ENCODE peak calls at places on chromosomes 3 and 15, in four cellular contexts. One of them, this sample, is unnamed.

GRCh38 chr15:76431936-76432335 is 95.4 kb downstream of the ISL2 start:
- DNase-seq in sigmoid colon: no peak
- DNase-seq in GM12891: no peak
- DNase-seq in H1: peak
- DNase-seq in this sample: no peak

GRCh38 chr3:39485547-39485946 is 18.1 kb downstream of the MOBP start:
- DNase-seq in sigmoid colon: no peak
- DNase-seq in GM12891: no peak
- DNase-seq in H1: no peak
- DNase-seq in this sample: no peak

GRCh38 chr15:87268675-87269074 is 987.9 kb downstream of the NTRK3 start:
- DNase-seq in sigmoid colon: no peak
- DNase-seq in GM12891: no peak
- DNase-seq in H1: no peak
- DNase-seq in this sample: no peak

GRCh38 chr3:76063019-76063418 is 277.7 kb upstream of the ZNF717 start:
- DNase-seq in sigmoid colon: no peak
- DNase-seq in GM12891: no peak
- DNase-seq in H1: no peak
- DNase-seq in this sample: no peak

GRCh38 chr15:68278345-68279217 is 1.0 kb downstream of the FEM1B start:
- DNase-seq in sigmoid colon: no peak
- DNase-seq in GM12891: no peak
- DNase-seq in H1: no peak
- DNase-seq in this sample: no peak

GRCh38 chr3:48194446-48195071 is 6.3 kb upstream of the CDC25A start:
- DNase-seq in sigmoid colon: no peak
- DNase-seq in GM12891: no peak
- DNase-seq in H1: peak
- DNase-seq in this sample: no peak

GRCh38 chr15:44763187-44763586 is 26.9 kb downstream of the TRIM69 start:
- DNase-seq in sigmoid colon: no peak
- DNase-seq in GM12891: no peak
- DNase-seq in H1: no peak
- DNase-seq in this sample: no peak

GRCh38 chr15:100114526-100114925 is 227.2 kb downstream of the ADAMTS17 start:
- DNase-seq in sigmoid colon: no peak
- DNase-seq in GM12891: no peak
- DNase-seq in H1: no peak
- DNase-seq in this sample: no peak

GRCh38 chr3:8610961-8611360 is 33.6 kb downstream of the SSUH2 start:
- DNase-seq in sigmoid colon: no peak
- DNase-seq in GM12891: no peak
- DNase-seq in H1: no peak
- DNase-seq in this sample: peak

GRCh38 chr15:31482122-31482922 is 155.7 kb downstream of the KLF13 start:
- DNase-seq in sigmoid colon: peak
- DNase-seq in GM12891: no peak
- DNase-seq in H1: no peak
- DNase-seq in this sample: peak

GRCh38 chr15:51879555-51879954 is 50.1 kb downstream of the TMOD3 start:
- DNase-seq in sigmoid colon: no peak
- DNase-seq in GM12891: no peak
- DNase-seq in H1: no peak
- DNase-seq in this sample: no peak

GRCh38 chr3:187920871-187921270 is 175.6 kb upstream of the BCL6 start:
- DNase-seq in sigmoid colon: peak
- DNase-seq in GM12891: no peak
- DNase-seq in H1: no peak
- DNase-seq in this sample: no peak

GRCh38 chr15:70257573-70258220 is 160.0 kb upstream of the TLE3 start:
- DNase-seq in sigmoid colon: no peak
- DNase-seq in GM12891: no peak
- DNase-seq in H1: no peak
- DNase-seq in this sample: no peak

GRCh38 chr3:45704544-45704943 is 15.3 kb downstream of the SACM1L start:
- DNase-seq in sigmoid colon: no peak
- DNase-seq in GM12891: no peak
- DNase-seq in H1: no peak
- DNase-seq in this sample: no peak

GRCh38 chr3:172077197-172077734 is 37.9 kb downstream of the FNDC3B start:
- DNase-seq in sigmoid colon: no peak
- DNase-seq in GM12891: no peak
- DNase-seq in H1: no peak
- DNase-seq in this sample: no peak

GRCh38 chr3:194548346-194549321 is 61.8 kb upstream of the ATP13A3 start:
- DNase-seq in sigmoid colon: no peak
- DNase-seq in GM12891: no peak
- DNase-seq in H1: no peak
- DNase-seq in this sample: no peak

GRCh38 chr15:73052679-73053397 is 575 bp downstream of the NEO1 start:
- DNase-seq in sigmoid colon: peak
- DNase-seq in GM12891: no peak
- DNase-seq in H1: no peak
- DNase-seq in this sample: peak

GRCh38 chr3:190131329-190131728 is 10.6 kb upstream of the P3H2 start:
- DNase-seq in sigmoid colon: no peak
- DNase-seq in GM12891: no peak
- DNase-seq in H1: no peak
- DNase-seq in this sample: no peak

DNA sequence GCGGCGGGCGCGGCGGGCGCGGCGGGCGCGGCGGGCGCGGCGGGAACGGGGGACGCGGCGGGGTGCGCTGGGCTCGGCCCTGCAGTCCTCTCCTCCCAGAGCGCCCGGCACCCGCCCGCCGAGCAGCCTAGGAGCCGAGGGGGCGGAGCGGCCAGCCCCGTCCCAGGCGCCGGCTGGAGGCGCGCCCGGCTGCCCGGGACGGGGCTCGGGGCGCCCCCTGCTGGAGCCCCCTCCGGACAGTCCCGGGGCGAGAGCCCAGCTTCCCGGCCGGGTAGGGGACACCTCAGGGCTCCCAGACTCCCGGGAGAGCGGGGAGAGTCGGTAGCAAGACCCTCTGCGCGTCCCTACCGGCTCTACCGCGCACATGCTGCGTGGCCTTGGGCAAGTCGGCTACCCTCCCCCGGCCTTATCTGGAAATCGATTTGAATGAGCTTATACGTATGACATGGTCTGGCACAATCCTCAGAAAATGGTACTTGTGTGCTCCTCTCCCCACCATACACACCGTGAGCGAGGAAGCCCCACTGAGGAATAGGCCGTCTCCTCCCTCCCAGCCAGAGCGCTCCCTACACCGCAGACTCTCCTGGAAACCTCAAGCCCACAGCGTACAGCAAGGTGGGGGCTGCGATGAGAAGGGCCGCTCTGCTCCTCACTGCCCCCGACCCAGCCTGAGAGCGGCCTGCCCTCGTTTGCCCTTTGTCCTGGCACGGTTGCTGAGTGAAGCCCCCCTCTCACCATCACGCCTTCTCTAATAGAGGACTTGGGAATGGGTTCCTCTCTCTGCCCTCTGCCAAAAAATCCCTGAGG is at the start of gene DAPK2:
- DNase-seq in sigmoid colon: peak
- DNase-seq in GM12891: peak
- DNase-seq in H1: no peak
- DNase-seq in this sample: peak
- TF ChIP-seq POLR2A in sigmoid colon: no peak
- TF ChIP-seq POLR2A in GM12891: no peak
- TF ChIP-seq POLR2A in H1: no peak
- TF ChIP-seq POLR2A in this sample: no peak

DNA sequence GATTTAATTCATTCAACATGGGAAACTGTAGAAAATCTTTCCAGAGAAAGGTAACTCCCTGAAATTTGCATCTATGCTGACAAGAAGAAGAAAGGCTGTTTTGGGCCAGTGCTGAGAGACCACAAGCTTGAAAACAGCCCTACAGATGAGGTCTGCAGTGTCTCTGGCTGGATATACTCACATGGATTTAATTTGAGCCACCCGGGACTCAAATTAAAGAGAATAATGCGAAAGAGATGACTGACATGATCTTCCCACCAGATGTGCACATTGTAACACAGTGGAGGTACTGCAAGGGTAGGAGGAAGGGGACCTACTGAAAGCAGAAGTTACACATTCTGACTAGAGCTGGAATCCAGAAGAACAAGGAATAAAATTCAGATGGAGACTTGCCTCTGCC is 728.3 kb upstream of the SGO1 start:
- DNase-seq in sigmoid colon: no peak
- DNase-seq in GM12891: no peak
- DNase-seq in H1: no peak
- DNase-seq in this sample: no peak
- TF ChIP-seq POLR2AphosphoS5 in sigmoid colon: no peak
- TF ChIP-seq POLR2AphosphoS5 in GM12891: no peak
- TF ChIP-seq POLR2AphosphoS5 in H1: no peak
- TF ChIP-seq POLR2AphosphoS5 in this sample: no peak

GRCh38 chr3:50268703-50269451 is at the start of gene SEMA3B:
- DNase-seq in sigmoid colon: peak
- DNase-seq in GM12891: no peak
- DNase-seq in H1: no peak
- DNase-seq in this sample: peak
- TF ChIP-seq POLR2A in sigmoid colon: peak
- TF ChIP-seq POLR2A in GM12891: no peak
- TF ChIP-seq POLR2A in H1: no peak
- TF ChIP-seq POLR2A in this sample: no peak

GRCh38 chr15:74598126-74598842 is 17.4 kb upstream of the CLK3 start:
- DNase-seq in sigmoid colon: peak
- DNase-seq in GM12891: peak
- DNase-seq in H1: peak
- DNase-seq in this sample: peak
- TF ChIP-seq POLR2AphosphoS5 in sigmoid colon: peak
- TF ChIP-seq POLR2AphosphoS5 in GM12891: peak
- TF ChIP-seq POLR2AphosphoS5 in H1: peak
- TF ChIP-seq POLR2AphosphoS5 in this sample: peak

GRCh38 chr3:155683321-155683720 is 61.5 kb downstream of the PLCH1 start:
- DNase-seq in sigmoid colon: no peak
- DNase-seq in GM12891: no peak
- DNase-seq in H1: no peak
- DNase-seq in this sample: no peak
- TF ChIP-seq POLR2A in sigmoid colon: no peak
- TF ChIP-seq POLR2A in GM12891: no peak
- TF ChIP-seq POLR2A in H1: no peak
- TF ChIP-seq POLR2A in this sample: no peak

GRCh38 chr3:20066079-20066478 is 25.8 kb downstream of the KAT2B start:
- DNase-seq in sigmoid colon: no peak
- DNase-seq in GM12891: no peak
- DNase-seq in H1: no peak
- DNase-seq in this sample: no peak

GRCh38 chr3:20064387-20064786 is 24.1 kb downstream of the KAT2B start:
- DNase-seq in sigmoid colon: no peak
- DNase-seq in GM12891: no peak
- DNase-seq in H1: no peak
- DNase-seq in this sample: no peak

GRCh38 chr3:20066848-20067617 is 26.8 kb downstream of the KAT2B start:
- DNase-seq in sigmoid colon: peak
- DNase-seq in GM12891: no peak
- DNase-seq in H1: no peak
- DNase-seq in this sample: no peak

GRCh38 chr3:20062996-20063395 is 22.8 kb downstream of the KAT2B start:
- DNase-seq in sigmoid colon: no peak
- DNase-seq in GM12891: no peak
- DNase-seq in H1: no peak
- DNase-seq in this sample: no peak

GRCh38 chr3:20064796-20065564 is 24.7 kb downstream of the KAT2B start:
- DNase-seq in sigmoid colon: no peak
- DNase-seq in GM12891: no peak
- DNase-seq in H1: no peak
- DNase-seq in this sample: no peak
- TF ChIP-seq POLR2AphosphoS5 in sigmoid colon: no peak
- TF ChIP-seq POLR2AphosphoS5 in GM12891: no peak
- TF ChIP-seq POLR2AphosphoS5 in H1: no peak
- TF ChIP-seq POLR2AphosphoS5 in this sample: no peak

This sample was measured in suprapubic skin.